ENCODE peak calls at places on chromosome 16, in seven cellular contexts. O, P, L, I, M, Q and S are unnamed samples. For H3K4me1, the result is how much of the 10 kb centered on the place peaks cover.

GRCh38 chr16:9185396-9185795 is 94.0 kb downstream of the HAPSTR1 start:
- DNase-seq in M (no peak), O (no peak), P (no peak), L (no peak), I (no peak), Q (no peak), S (no peak)

GRCh38 chr16:83957296-83957855 is 4.3 kb downstream of the OSGIN1 start:
- DNase-seq in Q (no peak), P (no peak), M (no peak), O (no peak), L (no peak), I (no peak), S (no peak)

GRCh38 chr16:86120201-86120981 is 221.4 kb downstream of the IRF8 start:
- DNase-seq in Q (no peak), M (peak), I (peak), O (no peak), L (peak), P (no peak), S (no peak)

GRCh38 chr16:56847173-56847948 is 17.6 kb upstream of the SLC12A3 start:
- DNase-seq in I (peak), O (no peak), M (no peak), Q (no peak), L (no peak), P (no peak), S (no peak)

GRCh38 chr16:66315210-66315825 is 51.2 kb upstream of the CDH5 start:
- DNase-seq in O (peak), M (peak), P (peak), I (peak), Q (peak), L (peak), S (peak)

GRCh38 chr16:21205303-21205702 is 6.1 kb downstream of the ZP2 start:
- DNase-seq in P (no peak), M (no peak), L (no peak), Q (no peak), O (no peak), I (no peak), S (no peak)

GRCh38 chr16:24539850-24540484 is 601 bp downstream of the RBBP6 start:
- DNase-seq in P (no peak), Q (peak), I (peak), O (no peak), L (peak), M (peak), S (peak)

GRCh38 chr16:83837566-83837965 is 29.8 kb downstream of the HSBP1 start:
- DNase-seq in Q (no peak), M (no peak), I (no peak), L (no peak), O (no peak), P (no peak), S (no peak)

GRCh38 chr16:25585526-25585925 is 106.2 kb upstream of the HS3ST4 start:
- DNase-seq in L (no peak), I (no peak), P (no peak), M (no peak), O (no peak), Q (no peak), S (no peak)

GRCh38 chr16:78137782-78138616 is 38.5 kb downstream of the WWOX start:
- DNase-seq in Q (no peak), O (no peak), P (no peak), M (no peak), I (no peak), L (no peak), S (no peak)

GRCh38 chr16:51150159-51150893 is 744 bp downstream of the SALL1 start:
- DNase-seq in P (no peak), O (no peak), L (no peak), M (no peak), I (peak), Q (no peak), S (peak)

GRCh38 chr16:67017451-67017750 is 11.5 kb upstream of the CBFB start:
- DNase-seq in L (no peak), O (no peak), Q (no peak), M (no peak), P (no peak), I (no peak), S (no peak)

GRCh38 chr16:31696968-31697743 is 169.5 kb downstream of the AHSP start:
- DNase-seq in O (peak), Q (peak), P (peak), I (peak), M (no peak), L (peak), S (peak)

GRCh38 chr16:83666449-83666848 is 141.3 kb upstream of the HSBP1 start:
- DNase-seq in I (no peak), L (no peak), P (no peak), M (no peak), Q (no peak), O (no peak), S (no peak)

DNA sequence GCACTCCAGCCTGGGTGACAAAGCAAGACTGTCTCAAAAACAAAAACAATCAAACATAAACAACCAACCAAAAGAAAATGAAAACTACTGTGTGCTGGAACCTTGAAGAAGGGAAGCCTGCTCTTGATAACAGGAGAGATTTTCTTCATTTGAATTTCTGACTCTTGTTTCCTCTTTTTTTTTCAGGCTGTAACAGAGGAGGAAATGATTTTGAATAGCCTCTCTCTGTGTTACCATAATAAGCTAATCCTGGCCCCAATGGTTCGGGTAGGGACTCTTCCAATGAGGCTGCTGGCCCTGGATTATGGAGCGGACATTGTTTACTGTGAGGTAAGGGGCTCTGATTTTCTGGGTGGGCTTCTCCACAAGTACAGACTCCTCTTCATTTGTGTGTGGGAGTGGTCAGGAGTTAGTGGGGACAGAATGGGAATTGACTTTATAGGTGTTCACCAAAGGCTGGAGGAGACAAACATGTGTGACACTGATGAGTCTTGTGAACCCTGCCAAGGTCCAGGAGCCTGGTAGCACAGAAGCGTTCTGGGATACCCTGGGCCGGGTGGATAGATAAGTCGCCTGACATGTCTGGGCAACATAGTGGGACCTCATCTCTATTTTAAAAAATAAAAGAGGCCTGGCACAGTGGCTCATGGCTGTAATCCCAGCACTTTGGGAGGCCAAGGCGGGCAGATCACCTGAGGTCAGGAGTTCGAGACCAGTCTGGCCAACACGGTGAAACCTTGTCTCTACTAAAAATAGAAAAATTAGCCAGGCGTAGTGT is 14.9 kb downstream of the DUS2 start:
- DNase-seq in O (no peak), P (no peak), L (no peak), Q (no peak), I (no peak), M (no peak), S (no peak)
- H3K4me3 ChIP-seq in O (no peak), P (no peak), L (no peak), Q (no peak), I (no peak), M (no peak), S (no peak)

GRCh38 chr16:87895641-87896141 is 26.4 kb upstream of the SLC7A5 start:
- DNase-seq in M (no peak), Q (peak), L (peak), P (peak), O (no peak), I (peak), S (peak)

GRCh38 chr16:87897563-87898505 is 28.5 kb upstream of the SLC7A5 start:
- DNase-seq in I (peak), O (no peak), Q (no peak), M (no peak), L (no peak), P (no peak), S (no peak)

GRCh38 chr16:87891763-87892162 is 22.5 kb upstream of the SLC7A5 start:
- DNase-seq in I (no peak), M (no peak), O (no peak), Q (no peak), L (no peak), P (no peak), S (no peak)

DNA sequence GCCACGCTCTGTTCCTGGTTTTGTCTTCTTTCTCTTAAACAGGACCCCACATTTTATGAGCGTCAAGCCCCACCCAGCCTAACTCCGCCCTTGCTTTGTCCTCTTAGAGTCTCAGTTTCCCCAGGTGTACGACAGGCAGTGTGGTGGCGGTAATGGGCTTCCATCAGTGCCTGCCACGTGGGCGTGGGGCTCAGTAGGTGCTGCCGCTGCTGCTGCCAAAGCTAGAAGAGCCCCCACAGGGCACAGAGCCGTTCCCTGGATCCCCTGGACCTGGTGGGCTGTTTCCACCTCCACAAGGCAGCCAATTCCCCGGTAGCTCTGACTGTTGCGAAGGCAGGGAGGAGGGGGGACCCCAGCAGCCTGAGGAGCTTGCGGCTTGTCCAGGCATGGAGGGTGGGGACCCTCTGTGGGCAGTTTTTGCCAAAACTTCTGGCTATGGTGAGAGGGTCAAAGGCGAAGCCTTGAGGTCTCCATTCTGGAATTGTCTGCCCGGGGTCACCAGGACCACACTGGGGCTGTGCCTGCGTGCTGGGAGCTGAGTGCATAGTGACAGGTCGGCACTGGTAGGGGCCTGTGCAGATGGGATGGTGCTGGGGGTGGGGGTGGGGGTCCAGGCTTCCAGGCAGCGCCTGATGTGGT is 27.7 kb upstream of the SLC7A5 start:
- DNase-seq in M (no peak), P (no peak), O (no peak), I (no peak), Q (no peak), L (no peak), S (no peak)
- H3K4me1 ChIP-seq in M (under half), P (under half), O (under half), I (under half), Q (under half), L (under half), S (under half)

GRCh38 chr16:72426416-72426815 is 254.5 kb upstream of the PMFBP1 start:
- DNase-seq in P (no peak), L (no peak), Q (no peak), M (no peak), O (no peak), I (no peak), S (no peak)
- H3K9ac ChIP-seq in P (no peak), L (no peak), Q (no peak), M (no peak), O (no peak), I (no peak), S (no peak)

GRCh38 chr16:65119905-65120341 is 1.9 kb downstream of the CDH11 start:
- DNase-seq in O (peak), Q (no peak), L (peak), P (peak), M (no peak), I (peak), S (peak)
- H3K4me3 ChIP-seq in O (peak), Q (peak), L (peak), P (peak), M (peak), I (peak), S (peak)

DNA sequence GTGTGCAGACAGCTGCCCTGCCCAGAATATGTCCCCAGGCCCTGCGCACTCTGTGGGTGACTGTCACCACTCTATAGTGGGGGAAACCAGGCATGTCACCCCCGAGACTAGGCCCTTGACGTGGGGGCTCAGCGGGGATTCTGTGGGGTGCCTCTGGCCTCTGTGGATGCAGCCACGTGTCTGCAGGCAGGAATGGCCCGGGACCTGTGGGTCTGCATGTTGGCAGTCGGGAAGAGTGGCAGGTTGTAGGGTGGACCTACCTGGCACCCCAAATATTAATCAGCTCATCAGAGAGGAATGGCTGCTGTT is 954 bp downstream of the IL32 start:
- DNase-seq in Q (no peak), I (no peak), M (peak), O (no peak), L (no peak), P (no peak), S (no peak)
- H3K4me1 ChIP-seq in Q (under half), I (under half), M (under half), O (under half), L (under half), P (under half), S (under half)

GRCh38 chr16:1708083-1708767 is 2.2 kb downstream of the MAPK8IP3 start:
- DNase-seq in M (no peak), Q (no peak), O (no peak), I (peak), P (no peak), L (no peak), S (no peak)
- H3K9ac ChIP-seq in M (peak), Q (no peak), O (no peak), I (peak), P (peak), L (peak), S (peak)

DNA sequence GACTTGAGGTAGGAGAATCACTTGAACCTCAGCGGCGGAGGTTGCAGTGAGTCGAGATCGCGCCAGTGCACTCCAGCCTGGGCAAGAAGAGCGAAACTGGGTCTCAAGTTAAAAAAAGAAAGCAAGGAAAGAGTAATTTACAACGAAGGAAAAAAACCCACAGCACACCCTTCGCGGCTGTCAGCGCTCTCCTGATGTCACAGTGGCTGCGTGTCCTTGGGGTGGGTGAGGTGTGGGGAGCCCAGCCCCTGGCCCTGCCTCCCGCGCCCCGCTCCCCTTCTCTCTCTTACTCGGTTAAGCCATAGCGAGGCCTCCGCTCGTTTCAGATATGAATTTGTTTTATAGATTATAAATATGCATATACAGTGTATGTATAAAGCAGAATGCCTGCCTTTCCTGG is 740 bp upstream of the JPT2 start:
- DNase-seq in Q (no peak), L (no peak), I (no peak), O (no peak), P (no peak), M (no peak), S (no peak)
- H3K4me3 ChIP-seq in Q (no peak), L (no peak), I (no peak), O (peak), P (peak), M (no peak), S (no peak)

GRCh38 chr16:89357460-89357859 is 132.9 kb downstream of the ANKRD11 start:
- DNase-seq in Q (no peak), M (peak), L (no peak), I (no peak), O (no peak), P (peak), S (no peak)

GRCh38 chr16:89357055-89357454 is 133.3 kb downstream of the ANKRD11 start:
- DNase-seq in Q (peak), O (peak), M (peak), P (no peak), L (no peak), I (no peak), S (no peak)

GRCh38 chr16:89360760-89361435 is 129.5 kb downstream of the ANKRD11 start:
- DNase-seq in L (no peak), I (no peak), O (no peak), M (peak), P (no peak), Q (no peak), S (no peak)

GRCh38 chr16:89359296-89360147 is 130.8 kb downstream of the ANKRD11 start:
- DNase-seq in I (peak), Q (no peak), M (peak), P (no peak), L (no peak), O (no peak), S (no peak)

GRCh38 chr16:89358030-89359005 is 132.0 kb downstream of the ANKRD11 start:
- DNase-seq in P (no peak), M (peak), O (no peak), I (no peak), Q (no peak), L (no peak), S (no peak)
- H3K4me1 ChIP-seq in P (under half), M (under half), O (under half), I (under half), Q (under half), L (under half), S (under half)

GRCh38 chr16:15769239-15769638 is 87.6 kb downstream of the MYH11 start:
- DNase-seq in I (no peak), M (peak), P (no peak), O (no peak), L (no peak), Q (no peak), S (no peak)

GRCh38 chr16:15766918-15767317 is 89.9 kb downstream of the MYH11 start:
- DNase-seq in L (no peak), M (no peak), O (no peak), Q (no peak), P (no peak), I (no peak), S (no peak)

GRCh38 chr16:15770107-15770506 is 86.7 kb downstream of the MYH11 start:
- DNase-seq in M (peak), Q (no peak), O (no peak), L (no peak), P (no peak), I (peak), S (no peak)

GRCh38 chr16:15770512-15770911 is 86.3 kb downstream of the MYH11 start:
- DNase-seq in O (no peak), P (no peak), L (peak), Q (no peak), M (no peak), I (peak), S (no peak)

GRCh38 chr16:15768201-15768600 is 88.6 kb downstream of the MYH11 start:
- DNase-seq in L (no peak), P (no peak), O (no peak), I (no peak), M (no peak), Q (no peak), S (no peak)
- H3K9ac ChIP-seq in L (no peak), P (no peak), O (no peak), I (no peak), M (no peak), Q (no peak), S (no peak)